ENCODE peak calls at places on chromosome 9, in four cellular contexts. O, N, X and J are unnamed samples. For H3K4me1 and H3K36me3, the result is how much of the 10 kb centered on the place peaks cover.

GRCh38 chr9:134492721-134493470 is 148.7 kb upstream of the COL5A1 start:
- DNase-seq in O (no peak), N (no peak), X (no peak), J (no peak)

GRCh38 chr9:123073991-123074422 is 40.5 kb downstream of the GPR21 start:
- DNase-seq in X (no peak), O (no peak), N (no peak), J (no peak)

GRCh38 chr9:5578698-5579085 is 50.2 kb upstream of the RIC1 start:
- DNase-seq in N (no peak), O (no peak), X (no peak), J (no peak)

GRCh38 chr9:121825481-121825830 is 174.0 kb downstream of the DAB2IP start:
- DNase-seq in X (no peak), O (no peak), N (peak), J (no peak)

GRCh38 chr9:113621309-113621791 is 157.8 kb downstream of the RGS3 start:
- DNase-seq in X (peak), N (peak), O (no peak), J (no peak)

GRCh38 chr9:27888661-27889295 is 315.5 kb upstream of the C9orf72 start:
- DNase-seq in X (no peak), N (peak), O (no peak), J (peak)

GRCh38 chr9:84744726-84745125 is 75.2 kb downstream of the NTRK2 start:
- DNase-seq in O (no peak), X (no peak), N (no peak), J (no peak)

GRCh38 chr9:272251-273213 is 57.9 kb downstream of the DOCK8 start:
- DNase-seq in X (peak), N (peak), O (peak), J (no peak)

GRCh38 chr9:124658165-124659017 is 112.7 kb downstream of the NR6A1 start:
- DNase-seq in O (peak), N (peak), X (peak), J (peak)

GRCh38 chr9:90127923-90128322 is 514.7 kb downstream of the DIRAS2 start:
- DNase-seq in X (no peak), O (no peak), N (no peak), J (no peak)

GRCh38 chr9:133359420-133360175 is 3.2 kb downstream of the SURF2 start:
- DNase-seq in N (no peak), O (no peak), X (no peak), J (peak)

GRCh38 chr9:37574241-37574721 is 1.9 kb downstream of the FBXO10 start:
- DNase-seq in O (no peak), X (no peak), N (no peak), J (no peak)

GRCh38 chr9:134396258-134396742 is 70.0 kb downstream of the RXRA start:
- DNase-seq in O (peak), X (no peak), N (no peak), J (no peak)

GRCh38 chr9:130982636-130983282 is 26.2 kb upstream of the LAMC3 start:
- DNase-seq in O (no peak), X (no peak), N (no peak), J (no peak)

GRCh38 chr9:38012767-38013450 is 56.1 kb downstream of the SHB start:
- DNase-seq in X (no peak), O (no peak), N (no peak), J (no peak)

GRCh38 chr9:91421022-91421765 is 2.4 kb downstream of the NFIL3 start:
- DNase-seq in X (peak), N (peak), O (peak), J (no peak)

GRCh38 chr9:96599298-96599697 is 20.3 kb downstream of the CDC14B start:
- DNase-seq in X (no peak), O (no peak), N (no peak), J (no peak)

GRCh38 chr9:128862401-128862851 is 19.3 kb downstream of the KYAT1 start:
- DNase-seq in O (no peak), N (no peak), X (no peak), J (no peak)

GRCh38 chr9:21974230-21974541 is 20.0 kb downstream of the CDKN2A start:
- DNase-seq in N (no peak), X (no peak), O (no peak), J (no peak)

GRCh38 chr9:91840469-91840868 is 109.6 kb downstream of the ROR2 start:
- DNase-seq in X (no peak), N (no peak), O (no peak), J (no peak)

GRCh38 chr9:99075246-99075912 is 29.5 kb upstream of the TGFBR1 start:
- DNase-seq in O (no peak), N (no peak), X (no peak), J (no peak)

GRCh38 chr9:4005896-4006295 is 294.0 kb downstream of the GLIS3 start:
- DNase-seq in N (no peak), X (no peak), O (no peak), J (no peak)

GRCh38 chr9:83583151-83584014 is 39.6 kb upstream of the IDNK start:
- DNase-seq in X (peak), N (peak), O (peak), J (peak)

GRCh38 chr9:12776775-12777055 is 1.9 kb downstream of the LURAP1L start:
- DNase-seq in N (no peak), O (no peak), X (no peak), J (no peak)

GRCh38 chr9:4894076-4894475 is 91.0 kb upstream of the JAK2 start:
- DNase-seq in X (no peak), O (no peak), N (no peak), J (no peak)

GRCh38 chr9:19408316-19408692 is 505 bp upstream of the ACER2 start:
- DNase-seq in N (no peak), O (peak), X (no peak), J (no peak)

GRCh38 chr9:24698864-24699518 is 153.3 kb upstream of the IZUMO3 start:
- DNase-seq in O (no peak), N (no peak), X (no peak), J (no peak)

GRCh38 chr9:117002686-117003085 is 315.6 kb downstream of the TRIM32 start:
- DNase-seq in X (no peak), N (no peak), O (no peak), J (no peak)
- TF ChIP-seq CTCF in X (no peak), N (no peak), O (no peak), J (no peak)

GRCh38 chr9:126423022-126423708 is 96.5 kb downstream of the MVB12B start:
- DNase-seq in O (no peak), N (no peak), X (no peak), J (no peak)
- H3K4me1 ChIP-seq in O (under half), N (under half), X (under half), J (under half)

DNA sequence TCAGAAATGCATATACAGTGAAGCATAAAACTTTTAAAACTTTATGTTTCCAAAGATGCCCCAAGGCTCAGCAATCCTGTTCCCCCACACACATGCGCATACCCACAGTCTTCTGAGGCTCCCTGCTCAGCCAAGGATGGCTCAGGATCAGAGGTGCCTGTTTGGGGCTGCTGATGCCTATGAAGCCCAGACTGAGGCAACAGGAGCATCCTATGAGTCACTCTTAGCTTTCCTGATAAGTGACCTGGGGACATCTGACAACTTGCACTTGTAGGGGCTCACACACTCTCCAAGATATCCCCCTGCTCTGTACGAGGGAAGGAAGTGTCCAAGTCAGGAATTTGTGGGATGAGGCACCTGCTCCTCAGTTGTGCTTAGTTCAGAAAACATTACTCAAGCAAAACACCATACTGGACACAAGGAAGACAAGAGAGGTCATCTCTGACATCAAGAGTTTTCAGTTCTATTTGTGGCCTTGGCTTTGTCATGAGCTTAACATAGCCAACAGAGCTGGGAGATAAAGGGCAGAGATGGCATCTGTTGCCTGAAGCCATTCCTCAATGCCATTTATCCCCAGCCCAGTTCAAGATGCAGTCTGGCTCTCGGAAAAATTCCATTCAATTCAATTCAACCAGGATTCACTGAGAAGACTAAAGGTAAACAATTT is 62.3 kb downstream of the NIPSNAP3B start:
- DNase-seq in O (no peak), N (no peak), X (no peak), J (no peak)
- H3K36me3 ChIP-seq in O (under half), N (under half), X (under half), J (under half)

DNA sequence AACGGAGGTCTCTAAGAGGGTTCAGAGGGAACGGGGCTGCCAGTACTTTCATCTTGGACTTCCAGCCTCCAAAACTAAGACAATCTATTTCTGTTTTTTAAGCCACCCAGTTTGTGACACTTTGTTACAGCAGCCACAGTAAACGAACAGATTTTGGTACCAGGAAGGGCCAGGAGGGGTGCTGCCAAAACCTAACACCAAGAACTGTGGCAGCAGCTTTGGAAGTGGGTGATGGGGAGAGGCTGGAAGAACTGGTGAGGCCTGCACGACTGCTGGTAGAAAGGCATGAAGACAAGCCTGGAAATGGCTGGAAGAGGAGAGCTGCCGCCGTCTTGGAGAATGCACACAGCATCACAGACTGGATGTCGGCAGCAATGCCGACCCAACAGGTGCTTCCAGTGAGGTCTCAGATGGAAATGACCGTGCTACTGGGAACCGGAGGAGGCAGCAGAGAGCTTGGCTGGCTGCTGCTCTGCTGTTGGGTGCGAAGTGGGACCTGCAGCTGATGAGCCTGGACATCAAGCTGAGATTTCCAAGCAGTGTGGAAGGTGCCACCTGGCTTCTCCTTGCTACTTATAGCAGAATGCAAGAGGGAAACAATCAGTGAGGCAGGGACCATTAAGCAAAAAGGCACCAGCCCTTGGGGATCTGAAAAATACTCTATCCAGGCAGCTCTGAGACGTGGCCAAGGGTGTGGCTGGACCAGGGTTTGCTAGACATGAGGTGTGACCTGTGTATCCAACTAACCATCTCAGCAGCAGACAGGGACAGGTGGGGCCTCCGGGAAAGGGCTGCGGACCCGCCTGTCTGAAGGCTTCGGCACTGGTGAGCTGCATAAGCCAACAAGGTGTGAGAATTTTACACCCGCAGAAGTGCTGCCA is 4.7 kb upstream of the TMEM210 start:
- DNase-seq in N (peak), O (peak), X (no peak), J (peak)
- TF ChIP-seq CTCF in N (no peak), O (peak), X (no peak), J (peak)

DNA sequence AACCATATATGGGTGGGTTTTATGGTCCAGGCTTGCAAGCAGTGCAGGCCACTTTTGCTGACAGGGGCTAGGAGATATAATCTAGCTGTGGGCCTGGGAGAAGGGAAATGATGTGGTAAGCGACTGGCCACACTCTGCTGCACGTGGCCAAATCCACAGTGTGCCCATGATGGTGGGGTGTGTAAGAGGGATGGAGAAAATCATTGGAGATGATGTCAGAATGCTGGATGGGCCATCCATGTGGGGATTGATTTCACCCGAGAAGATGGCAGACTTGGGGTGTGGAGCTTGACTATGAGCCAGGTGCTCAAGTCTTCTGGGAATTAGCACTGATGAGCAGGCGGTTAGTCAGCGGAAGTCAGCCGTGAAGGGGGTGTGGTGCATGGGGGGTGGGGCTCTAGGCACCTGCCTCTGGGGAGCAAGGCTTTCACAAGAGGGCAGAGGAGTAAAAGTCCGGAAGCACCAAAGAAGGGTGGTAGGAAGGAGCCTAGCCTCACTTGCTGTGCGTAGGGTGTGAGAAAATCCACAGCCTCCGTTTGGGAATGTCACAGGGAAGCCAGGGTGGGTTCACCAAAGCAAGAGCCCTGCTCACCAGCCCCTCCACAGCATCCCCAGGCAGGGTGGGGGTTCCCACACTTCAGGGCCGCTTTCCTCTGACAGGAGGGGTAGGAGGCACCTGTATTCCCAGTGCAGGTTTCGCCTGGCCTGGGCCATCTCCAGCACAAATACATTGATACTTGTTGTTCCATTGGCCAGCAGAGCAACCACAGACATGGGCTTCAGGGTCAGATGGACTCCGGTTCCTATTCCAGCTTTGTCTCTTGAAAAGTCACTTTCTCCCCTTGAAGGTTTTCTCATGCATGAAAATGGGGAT is 44.5 kb upstream of the ANGPTL2 start:
- DNase-seq in X (peak), N (peak), O (no peak), J (peak)
- H3K4me1 ChIP-seq in X (under half), N (under half), O (under half), J (under half)

GRCh38 chr9:129867138-129868032 is 32.1 kb downstream of the USP20 start:
- DNase-seq in X (no peak), O (peak), N (no peak), J (no peak)
- H3K36me3 ChIP-seq in X (under half), O (under half), N (under half), J (under half)

GRCh38 chr9:108191065-108191464 is 664.7 kb downstream of the ACTL7B start:
- DNase-seq in N (no peak), X (no peak), O (no peak), J (no peak)
- TF ChIP-seq CTCF in N (no peak), X (no peak), O (no peak), J (no peak)

GRCh38 chr9:115674091-115674490 is 479.5 kb upstream of the PAPPA start:
- DNase-seq in X (no peak), N (no peak), O (no peak), J (no peak)
- H3K4me1 ChIP-seq in X (under half), N (under half), O (under half), J (under half)

GRCh38 chr9:93637886-93638285 is 61.5 kb downstream of the PHF2 start:
- DNase-seq in O (no peak), X (no peak), N (no peak), J (no peak)
- H3K36me3 ChIP-seq in O (under half), X (under half), N (under half), J (under half)